ENCODE peak calls at places on chromosomes 16 and 17, in eight cellular contexts. One of them, this sample, is unnamed.

GRCh38 chr16:47309581-47310312 is 151.1 kb downstream of the ITFG1 start:
- DNase-seq in HCEC 1CT: peak
- DNase-seq in NCI-H510A treated with DMSO at 0.1 percent for 48 hours: no peak
- DNase-seq in HTR-8/SVneo: no peak
- DNase-seq in ELR: peak
- DNase-seq in lower leg skin: no peak
- DNase-seq in HEK293T: no peak
- DNase-seq in DMS153: no peak
- DNase-seq in this sample: no peak

GRCh38 chr16:67215690-67216089 is 11.2 kb upstream of the TMEM208 start:
- DNase-seq in HCEC 1CT: no peak
- DNase-seq in NCI-H510A treated with DMSO at 0.1 percent for 48 hours: no peak
- DNase-seq in HTR-8/SVneo: no peak
- DNase-seq in ELR: no peak
- DNase-seq in lower leg skin: no peak
- DNase-seq in HEK293T: no peak
- DNase-seq in DMS153: no peak
- DNase-seq in this sample: no peak

GRCh38 chr17:74335529-74336062 is 9.6 kb downstream of the KIF19 start:
- DNase-seq in HCEC 1CT: no peak
- DNase-seq in NCI-H510A treated with DMSO at 0.1 percent for 48 hours: no peak
- DNase-seq in HTR-8/SVneo: no peak
- DNase-seq in ELR: no peak
- DNase-seq in lower leg skin: no peak
- DNase-seq in HEK293T: no peak
- DNase-seq in DMS153: no peak
- DNase-seq in this sample: no peak

GRCh38 chr17:81381632-81382577 is 13.4 kb upstream of the BAHCC1 start:
- DNase-seq in HCEC 1CT: no peak
- DNase-seq in NCI-H510A treated with DMSO at 0.1 percent for 48 hours: no peak
- DNase-seq in HTR-8/SVneo: no peak
- DNase-seq in ELR: no peak
- DNase-seq in lower leg skin: no peak
- DNase-seq in HEK293T: no peak
- DNase-seq in DMS153: no peak
- DNase-seq in this sample: no peak

GRCh38 chr17:77542551-77543490 is 402.1 kb downstream of the SEC14L1 start:
- DNase-seq in HCEC 1CT: peak
- DNase-seq in NCI-H510A treated with DMSO at 0.1 percent for 48 hours: peak
- DNase-seq in HTR-8/SVneo: peak
- DNase-seq in ELR: peak
- DNase-seq in lower leg skin: peak
- DNase-seq in HEK293T: peak
- DNase-seq in DMS153: peak
- DNase-seq in this sample: peak

GRCh38 chr16:1812732-1813163 is 13.9 kb downstream of the HAGH start:
- DNase-seq in HCEC 1CT: peak
- DNase-seq in NCI-H510A treated with DMSO at 0.1 percent for 48 hours: peak
- DNase-seq in HTR-8/SVneo: peak
- DNase-seq in ELR: peak
- DNase-seq in lower leg skin: no peak
- DNase-seq in HEK293T: peak
- DNase-seq in DMS153: peak
- DNase-seq in this sample: peak

GRCh38 chr17:55688057-55688456 is 34.6 kb downstream of the TMEM100 start:
- DNase-seq in HCEC 1CT: no peak
- DNase-seq in NCI-H510A treated with DMSO at 0.1 percent for 48 hours: no peak
- DNase-seq in HTR-8/SVneo: no peak
- DNase-seq in ELR: no peak
- DNase-seq in lower leg skin: no peak
- DNase-seq in HEK293T: no peak
- DNase-seq in DMS153: no peak
- DNase-seq in this sample: no peak

GRCh38 chr16:30585022-30585399 is 486 bp downstream of the ZNF785 start:
- DNase-seq in HCEC 1CT: no peak
- DNase-seq in NCI-H510A treated with DMSO at 0.1 percent for 48 hours: peak
- DNase-seq in HTR-8/SVneo: no peak
- DNase-seq in ELR: no peak
- DNase-seq in lower leg skin: no peak
- DNase-seq in HEK293T: no peak
- DNase-seq in DMS153: no peak
- DNase-seq in this sample: peak

GRCh38 chr17:69492410-69493071 is 78.0 kb downstream of the MAP2K6 start:
- DNase-seq in HCEC 1CT: peak
- DNase-seq in NCI-H510A treated with DMSO at 0.1 percent for 48 hours: no peak
- DNase-seq in HTR-8/SVneo: peak
- DNase-seq in ELR: peak
- DNase-seq in lower leg skin: no peak
- DNase-seq in HEK293T: no peak
- DNase-seq in DMS153: no peak
- DNase-seq in this sample: no peak